ENCODE peak calls at places on chromosomes 5 and 9, in five cellular contexts. X is A549; J is CD8-positive, alpha-beta memory T cell; P is right cardiac atrium; D is suprapubic skin. B is an unnamed sample.

GRCh38 chr9:35603506-35603985 is 1.5 kb upstream of the TESK1 start:
- DNase-seq in P (peak; percentile 82), D (peak; percentile 91), X (no peak), J (no peak), B (no peak)

GRCh38 chr5:68683632-68684035 is 410.2 kb upstream of the SLC30A5 start:
- DNase-seq in J (no peak), X (peak; percentile 91), P (no peak), D (no peak), B (peak; percentile 97)

GRCh38 chr5:168713051-168713450 is 133.9 kb upstream of the PANK3 start:
- DNase-seq in J (no peak), P (no peak), X (no peak), D (no peak), B (peak; percentile 6)

GRCh38 chr9:135864447-135865049 is 42.8 kb downstream of the CAMSAP1 start:
- DNase-seq in X (peak; percentile 44), D (no peak), J (peak; percentile 23), P (peak; percentile 81), B (no peak)

GRCh38 chr5:107705390-107706014 is 34.8 kb upstream of the EFNA5 start:
- DNase-seq in J (no peak), P (no peak), D (no peak), X (no peak), B (peak; percentile 60)

GRCh38 chr5:179301796-179302195 is 43.5 kb downstream of the ADAMTS2 start:
- DNase-seq in P (peak; percentile 74), D (peak; percentile 49), J (no peak), X (no peak), B (no peak)

GRCh38 chr5:20559845-20560244 is 571.8 kb upstream of the CDH18 start:
- DNase-seq in D (no peak), X (no peak), J (no peak), P (no peak), B (no peak)

GRCh38 chr5:77709340-77709739 is 66.8 kb downstream of the TBCA start:
- DNase-seq in P (no peak), D (no peak), J (no peak), X (no peak), B (no peak)

GRCh38 chr9:19231126-19232035 is 888 bp downstream of the DENND4C start:
- DNase-seq in D (peak; percentile 72), P (no peak), X (peak; percentile 20), J (no peak), B (no peak)

GRCh38 chr9:14278291-14278721 is 35.6 kb downstream of the NFIB start:
- DNase-seq in X (no peak), P (no peak), J (no peak), D (no peak), B (no peak)

GRCh38 chr5:148255456-148255855 is 13.1 kb upstream of the SPINK13 start:
- DNase-seq in D (no peak), J (no peak), P (no peak), X (no peak), B (no peak)

GRCh38 chr9:108205276-108205675 is 650.5 kb downstream of the ACTL7B start:
- DNase-seq in J (no peak), X (no peak), P (no peak), D (no peak), B (no peak)

GRCh38 chr5:140235776-140236558 is 61.0 kb downstream of the CYSTM1 start:
- DNase-seq in P (no peak), D (no peak), X (no peak), J (no peak), B (peak; percentile 54)

GRCh38 chr5:131379723-131380122 is 115.9 kb downstream of the CDC42SE2 start:
- DNase-seq in X (peak; percentile 83), P (peak; percentile 43), J (peak; percentile 87), D (no peak), B (no peak)

GRCh38 chr5:59813761-59814562 is 79.6 kb downstream of the PDE4D start:
- DNase-seq in P (no peak), J (no peak), D (no peak), X (peak; percentile 80), B (no peak)

GRCh38 chr5:73272351-73272750 is 99.4 kb downstream of the TMEM174 start:
- DNase-seq in X (no peak), D (no peak), J (no peak), P (no peak), B (no peak)

GRCh38 chr5:96616801-96617200 is 45.4 kb upstream of the CAST start:
- DNase-seq in P (no peak), X (no peak), J (no peak), D (no peak), B (peak; percentile 58)

GRCh38 chr5:5348135-5348534 is 74.3 kb upstream of the ICE1 start:
- DNase-seq in X (no peak), J (no peak), D (no peak), P (no peak), B (no peak)

GRCh38 chr9:115213777-115214428 is 95.9 kb upstream of the TNC start:
- DNase-seq in X (peak; percentile 61), D (no peak), P (no peak), J (no peak), B (peak; percentile 95)

GRCh38 chr5:96520345-96520744 is 87.3 kb upstream of the PCSK1 start:
- DNase-seq in J (no peak), D (no peak), X (no peak), P (no peak), B (no peak)

GRCh38 chr5:61466017-61466416 is 134.0 kb downstream of the ZSWIM6 start:
- DNase-seq in J (no peak), D (no peak), X (no peak), P (no peak), B (no peak)
- H3K27ac ChIP-seq in J (no peak overlapping the region), D (no peak overlapping the region), X (peak overlapping the region; percentile 12), P (no peak overlapping the region), B (no peak overlapping the region)

GRCh38 chr5:159207616-159208507 is 1.5 kb downstream of the RNF145 start:
- DNase-seq in J (peak; percentile 83), X (peak; percentile 85), P (peak; percentile 93), D (peak; percentile 88), B (no peak)

GRCh38 chr5:159208508-159209437 is 580 bp downstream of the RNF145 start:
- DNase-seq in J (peak; percentile 0), X (peak; percentile 46), D (peak; percentile 71), P (peak; percentile 73), B (no peak)

GRCh38 chr5:159210306-159210722 is 961 bp upstream of the RNF145 start:
- DNase-seq in P (no peak), X (peak; percentile 80), J (no peak), D (no peak), B (no peak)

GRCh38 chr5:159210846-159211245 is 1.5 kb upstream of the RNF145 start:
- DNase-seq in X (no peak), D (no peak), J (no peak), P (no peak), B (no peak)

GRCh38 chr5:159209438-159210305 is at the start of gene RNF145:
- DNase-seq in P (peak; percentile 95), J (peak; percentile 92), X (peak; percentile 86), D (peak; percentile 91), B (peak; percentile 77)
- H3K27ac ChIP-seq in P (peak within 1 kb of the TSS; percentile 97), J (peak within 1 kb of the TSS; percentile 87), X (peak within 1 kb of the TSS; percentile 97), D (peak within 1 kb of the TSS; percentile 94), B (peak within 1 kb of the TSS; percentile 96)

GRCh38 chr9:134410835-134411217 is 84.6 kb downstream of the RXRA start:
- DNase-seq in P (no peak), X (no peak), D (no peak), J (no peak), B (no peak)
- H3K27ac ChIP-seq in P (no peak overlapping the region), X (peak overlapping the region; percentile 99), D (peak overlapping the region; percentile 81), J (no peak overlapping the region), B (no peak overlapping the region)

GRCh38 chr9:5568868-5569267 is 58.5 kb downstream of the PDCD1LG2 start:
- DNase-seq in J (no peak), P (no peak), X (no peak), D (no peak), B (no peak)
- H3K27ac ChIP-seq in J (no peak overlapping the region), P (no peak overlapping the region), X (no peak overlapping the region), D (no peak overlapping the region), B (peak overlapping the region; percentile 7)

DNA sequence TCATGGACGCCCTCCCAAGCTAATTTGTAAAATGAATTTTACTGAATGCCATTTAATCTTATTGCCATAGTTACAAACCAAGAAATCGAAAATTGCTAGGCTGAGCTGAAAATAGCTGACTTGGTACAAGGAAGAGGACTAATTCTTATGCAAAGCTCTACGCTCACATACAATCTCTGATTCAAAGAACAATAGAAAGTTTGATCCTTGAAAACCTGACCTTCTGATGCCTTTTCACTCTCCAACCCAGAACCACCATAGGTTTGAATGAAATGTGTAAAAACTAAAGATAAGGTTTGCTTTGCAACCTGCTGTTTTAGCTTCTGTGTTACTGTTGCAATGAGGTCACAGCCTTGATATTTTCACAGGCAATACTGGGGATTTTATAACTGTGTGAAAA is 240.5 kb upstream of the SEMA6A start:
- DNase-seq in X (no peak), D (no peak), P (no peak), J (no peak), B (no peak)
- H3K27ac ChIP-seq in X (no peak overlapping the region), D (no peak overlapping the region), P (no peak overlapping the region), J (no peak overlapping the region), B (no peak overlapping the region)

B was measured in epithelial cell of prostate.